ENCODE peak calls at places on chromosomes 7 and 10, in ten cellular contexts. Z, S, J, H, K, C, Y, E, T and A are unnamed samples.

GRCh38 chr7:99393363-99394187 is 14.8 kb downstream of the PDAP1 start:
- DNase-seq in S (peak), Z (no peak), H (no peak), K (peak), E (no peak), C (no peak), T (no peak), Y (peak), J (no peak), A (no peak)

GRCh38 chr7:27179503-27180430 is 5.3 kb downstream of the HOXA11 start:
- DNase-seq in Z (peak), S (peak), T (no peak), K (peak), C (peak), J (peak), H (peak), E (peak), Y (peak), A (peak)

GRCh38 chr7:87127019-87127418 is 25.2 kb upstream of the DMTF1 start:
- DNase-seq in K (no peak), E (no peak), J (no peak), S (no peak), C (no peak), Z (no peak), H (no peak), T (no peak), Y (no peak), A (no peak)

GRCh38 chr10:88207121-88207546 is 343.7 kb downstream of the PTEN start:
- DNase-seq in S (no peak), H (no peak), T (no peak), J (no peak), Y (no peak), E (no peak), Z (no peak), K (no peak), C (no peak), A (no peak)

GRCh38 chr7:51369746-51370145 is 53.1 kb upstream of the COBL start:
- DNase-seq in E (no peak), K (no peak), S (no peak), T (no peak), H (no peak), Z (no peak), Y (no peak), C (peak), J (no peak), A (no peak)

GRCh38 chr7:13874783-13875182 is 114.7 kb downstream of the ETV1 start:
- DNase-seq in K (no peak), E (peak), Z (no peak), H (no peak), T (no peak), S (no peak), J (no peak), Y (no peak), C (no peak), A (no peak)

GRCh38 chr7:81882086-81882485 is 112.2 kb upstream of the HGF start:
- DNase-seq in J (no peak), C (no peak), Z (no peak), S (no peak), K (no peak), Y (no peak), H (no peak), T (no peak), E (no peak), A (no peak)

GRCh38 chr7:39554583-39555140 is 11.5 kb upstream of the YAE1 start:
- DNase-seq in C (no peak), Y (no peak), E (no peak), S (no peak), H (no peak), Z (no peak), K (no peak), T (no peak), J (no peak), A (no peak)

GRCh38 chr7:85186083-85186520 is 754 bp downstream of the SEMA3D start:
- DNase-seq in S (peak), T (no peak), Z (no peak), J (no peak), H (no peak), E (peak), Y (peak), K (no peak), C (peak), A (no peak)

GRCh38 chr10:118939216-118940007 is 90.1 kb upstream of the NANOS1 start:
- DNase-seq in J (no peak), E (no peak), S (no peak), Y (peak), K (no peak), Z (no peak), H (no peak), T (no peak), C (peak), A (no peak)

GRCh38 chr10:112953760-112954159 is 3.7 kb downstream of the TCF7L2 start:
- DNase-seq in S (no peak), T (no peak), C (no peak), K (no peak), Z (no peak), Y (no peak), J (no peak), H (no peak), E (no peak), A (no peak)

GRCh38 chr10:110398419-110399162 is 93.9 kb upstream of the SMNDC1 start:
- DNase-seq in Y (peak), Z (no peak), S (no peak), C (peak), E (peak), K (peak), T (peak), H (no peak), J (no peak), A (peak)

GRCh38 chr10:104339469-104340098 is 1.3 kb upstream of the ITPRIP start:
- DNase-seq in Z (no peak), Y (peak), H (no peak), E (peak), T (no peak), J (no peak), S (no peak), C (peak), K (peak), A (peak)

GRCh38 chr7:108592633-108593277 is 23.1 kb downstream of the DNAJB9 start:
- DNase-seq in S (peak), Z (no peak), Y (no peak), H (no peak), T (no peak), K (no peak), E (peak), C (peak), J (no peak), A (no peak)

GRCh38 chr7:29350351-29350750 is 155.8 kb downstream of the CHN2 start:
- DNase-seq in E (no peak), K (no peak), H (no peak), Z (no peak), S (no peak), C (no peak), T (no peak), J (no peak), Y (no peak), A (no peak)

GRCh38 chr7:46619723-46620310 is 698.7 kb upstream of the IGFBP3 start:
- DNase-seq in T (no peak), S (no peak), Y (no peak), E (no peak), Z (no peak), H (no peak), C (no peak), K (no peak), J (no peak), A (no peak)

GRCh38 chr10:115829501-115830215 is 443.3 kb downstream of the GFRA1 start:
- DNase-seq in E (no peak), S (peak), H (no peak), J (no peak), Z (no peak), K (no peak), Y (no peak), T (no peak), C (peak), A (no peak)

GRCh38 chr10:97718659-97719142 is 5.2 kb downstream of the MARVELD1 start:
- DNase-seq in E (no peak), Y (peak), T (no peak), Z (no peak), H (no peak), C (peak), S (no peak), J (no peak), K (peak), A (peak)

GRCh38 chr7:43199333-43199732 is 86.9 kb downstream of the HECW1 start:
- DNase-seq in Z (no peak), E (peak), Y (no peak), S (no peak), H (no peak), J (no peak), K (no peak), C (peak), T (peak), A (no peak)

GRCh38 chr10:129085821-129086220 is 381.2 kb upstream of the MGMT start:
- DNase-seq in Y (no peak), Z (no peak), S (no peak), T (no peak), K (no peak), C (peak), J (no peak), H (no peak), E (no peak), A (no peak)

GRCh38 chr10:99711129-99711719 is 20.7 kb downstream of the COX15 start:
- DNase-seq in E (peak), T (peak), C (peak), Z (no peak), K (peak), J (no peak), Y (no peak), S (peak), H (peak), A (peak)

GRCh38 chr10:34222359-34222758 is 592.7 kb downstream of the PARD3 start:
- DNase-seq in H (no peak), K (no peak), E (no peak), Z (no peak), S (no peak), C (peak), J (no peak), Y (no peak), T (no peak), A (no peak)

GRCh38 chr10:77251297-77252013 is 386.2 kb downstream of the KCNMA1 start:
- DNase-seq in J (no peak), H (no peak), Y (peak), Z (peak), K (no peak), C (peak), E (peak), S (no peak), T (no peak), A (peak)